ENCODE peak calls at places on chromosomes 3 and 15, in six cellular contexts. One of them, this sample, is unnamed.

GRCh38 chr3:170815340-170815739 is 54.7 kb downstream of the RPL22L1 start:
- DNase-seq in SK-N-MC: no peak
- DNase-seq in germinal center: no peak
- DNase-seq in spleen: no peak
- DNase-seq in Calu3: peak
- DNase-seq in astrocyte of the hippocampus: peak
- DNase-seq in this sample: no peak

GRCh38 chr3:157127831-157128767 is 31.8 kb downstream of the CCNL1 start:
- DNase-seq in SK-N-MC: no peak
- DNase-seq in astrocyte of the hippocampus: peak
- DNase-seq in germinal center: no peak
- DNase-seq in spleen: no peak
- DNase-seq in Calu3: peak
- DNase-seq in this sample: peak

GRCh38 chr15:89401636-89402252 is 67.1 kb upstream of the POLG start:
- DNase-seq in germinal center: no peak
- DNase-seq in astrocyte of the hippocampus: peak
- DNase-seq in Calu3: no peak
- DNase-seq in SK-N-MC: no peak
- DNase-seq in spleen: no peak
- DNase-seq in this sample: no peak

GRCh38 chr3:52798978-52799476 is 4.4 kb downstream of the ITIH3 start:
- DNase-seq in spleen: no peak
- DNase-seq in SK-N-MC: no peak
- DNase-seq in astrocyte of the hippocampus: no peak
- DNase-seq in Calu3: peak
- DNase-seq in germinal center: peak
- DNase-seq in this sample: no peak

GRCh38 chr15:63157891-63158431 is 684 bp upstream of the RPS27L start:
- DNase-seq in spleen: no peak
- DNase-seq in germinal center: peak
- DNase-seq in SK-N-MC: no peak
- DNase-seq in astrocyte of the hippocampus: peak
- DNase-seq in Calu3: peak
- DNase-seq in this sample: no peak

GRCh38 chr15:37095197-37095992 is 5.0 kb downstream of the MEIS2 start:
- DNase-seq in Calu3: no peak
- DNase-seq in SK-N-MC: no peak
- DNase-seq in germinal center: no peak
- DNase-seq in spleen: peak
- DNase-seq in astrocyte of the hippocampus: peak
- DNase-seq in this sample: peak

GRCh38 chr15:80404057-80404718 is at the start of gene ARNT2:
- DNase-seq in Calu3: peak
- DNase-seq in astrocyte of the hippocampus: peak
- DNase-seq in germinal center: peak
- DNase-seq in SK-N-MC: no peak
- DNase-seq in spleen: no peak
- DNase-seq in this sample: no peak

GRCh38 chr3:124407260-124407659 is 323.0 kb upstream of the UMPS start:
- DNase-seq in Calu3: no peak
- DNase-seq in SK-N-MC: no peak
- DNase-seq in spleen: no peak
- DNase-seq in astrocyte of the hippocampus: peak
- DNase-seq in germinal center: no peak
- DNase-seq in this sample: no peak

GRCh38 chr3:189787622-189788021 is 156.4 kb downstream of the TP63 start:
- DNase-seq in spleen: no peak
- DNase-seq in germinal center: no peak
- DNase-seq in Calu3: peak
- DNase-seq in SK-N-MC: no peak
- DNase-seq in astrocyte of the hippocampus: peak
- DNase-seq in this sample: no peak

GRCh38 chr15:95024388-95024787 is 793.0 kb downstream of the MCTP2 start:
- DNase-seq in spleen: no peak
- DNase-seq in Calu3: peak
- DNase-seq in astrocyte of the hippocampus: peak
- DNase-seq in germinal center: no peak
- DNase-seq in SK-N-MC: peak
- DNase-seq in this sample: no peak

GRCh38 chr3:105829229-105829628 is 39.6 kb downstream of the CBLB start:
- DNase-seq in Calu3: no peak
- DNase-seq in astrocyte of the hippocampus: no peak
- DNase-seq in germinal center: no peak
- DNase-seq in spleen: no peak
- DNase-seq in SK-N-MC: no peak
- DNase-seq in this sample: no peak

GRCh38 chr3:46090161-46090591 is 62.9 kb upstream of the XCR1 start:
- DNase-seq in SK-N-MC: no peak
- DNase-seq in spleen: no peak
- DNase-seq in Calu3: no peak
- DNase-seq in astrocyte of the hippocampus: no peak
- DNase-seq in germinal center: no peak
- DNase-seq in this sample: no peak

GRCh38 chr15:33846862-33847261 is 121.4 kb upstream of the CHRM5 start:
- DNase-seq in germinal center: no peak
- DNase-seq in SK-N-MC: no peak
- DNase-seq in spleen: no peak
- DNase-seq in Calu3: no peak
- DNase-seq in astrocyte of the hippocampus: no peak
- DNase-seq in this sample: no peak

GRCh38 chr15:83016906-83017305 is 5.5 kb upstream of the C15orf40 start:
- DNase-seq in SK-N-MC: no peak
- DNase-seq in spleen: no peak
- DNase-seq in Calu3: no peak
- DNase-seq in germinal center: no peak
- DNase-seq in astrocyte of the hippocampus: no peak
- DNase-seq in this sample: no peak

GRCh38 chr3:52456169-52456799 is 880 bp downstream of the NISCH start:
- DNase-seq in SK-N-MC: no peak
- DNase-seq in germinal center: no peak
- DNase-seq in astrocyte of the hippocampus: peak
- DNase-seq in spleen: peak
- DNase-seq in Calu3: no peak
- DNase-seq in this sample: no peak

GRCh38 chr3:171982829-171983228 is 56.5 kb upstream of the FNDC3B start:
- DNase-seq in spleen: no peak
- DNase-seq in germinal center: no peak
- DNase-seq in astrocyte of the hippocampus: peak
- DNase-seq in Calu3: no peak
- DNase-seq in SK-N-MC: no peak
- DNase-seq in this sample: no peak

GRCh38 chr3:120791958-120792357 is 49.4 kb downstream of the GTF2E1 start:
- DNase-seq in astrocyte of the hippocampus: peak
- DNase-seq in spleen: no peak
- DNase-seq in germinal center: no peak
- DNase-seq in SK-N-MC: no peak
- DNase-seq in Calu3: no peak
- DNase-seq in this sample: no peak

GRCh38 chr3:69172058-69172457 is 49.7 kb upstream of the LMOD3 start:
- DNase-seq in SK-N-MC: no peak
- DNase-seq in germinal center: no peak
- DNase-seq in Calu3: no peak
- DNase-seq in spleen: no peak
- DNase-seq in astrocyte of the hippocampus: no peak
- DNase-seq in this sample: no peak

GRCh38 chr3:197846491-197846890 is 55.4 kb downstream of the LRCH3 start:
- DNase-seq in spleen: no peak
- DNase-seq in SK-N-MC: no peak
- DNase-seq in germinal center: no peak
- DNase-seq in astrocyte of the hippocampus: no peak
- DNase-seq in Calu3: no peak
- DNase-seq in this sample: no peak

GRCh38 chr15:70717237-70717793 is 46.0 kb downstream of the UACA start:
- DNase-seq in germinal center: no peak
- DNase-seq in astrocyte of the hippocampus: no peak
- DNase-seq in spleen: no peak
- DNase-seq in Calu3: no peak
- DNase-seq in SK-N-MC: no peak
- DNase-seq in this sample: no peak

GRCh38 chr3:59321881-59322540 is 272.2 kb upstream of the CFAP20DC start:
- DNase-seq in SK-N-MC: no peak
- DNase-seq in astrocyte of the hippocampus: peak
- DNase-seq in spleen: no peak
- DNase-seq in Calu3: no peak
- DNase-seq in germinal center: no peak
- DNase-seq in this sample: no peak

GRCh38 chr3:38544926-38545325 is 48.8 kb downstream of the EXOG start:
- DNase-seq in astrocyte of the hippocampus: no peak
- DNase-seq in SK-N-MC: no peak
- DNase-seq in germinal center: no peak
- DNase-seq in spleen: peak
- DNase-seq in Calu3: no peak
- DNase-seq in this sample: no peak

GRCh38 chr15:59294574-59294960 is 78.1 kb downstream of the MYO1E start:
- DNase-seq in astrocyte of the hippocampus: no peak
- DNase-seq in SK-N-MC: no peak
- DNase-seq in Calu3: no peak
- DNase-seq in spleen: no peak
- DNase-seq in germinal center: no peak
- DNase-seq in this sample: no peak

GRCh38 chr3:61901986-61902385 is 340.6 kb downstream of the PTPRG start:
- DNase-seq in astrocyte of the hippocampus: no peak
- DNase-seq in SK-N-MC: no peak
- DNase-seq in Calu3: no peak
- DNase-seq in germinal center: no peak
- DNase-seq in spleen: no peak
- DNase-seq in this sample: no peak

GRCh38 chr3:63429905-63430304 is 151.8 kb downstream of the SYNPR start:
- DNase-seq in Calu3: no peak
- DNase-seq in SK-N-MC: no peak
- DNase-seq in astrocyte of the hippocampus: peak
- DNase-seq in germinal center: no peak
- DNase-seq in spleen: no peak
- DNase-seq in this sample: no peak

GRCh38 chr3:16509721-16510619 is 3.5 kb downstream of the RFTN1 start:
- DNase-seq in germinal center: peak
- DNase-seq in spleen: no peak
- DNase-seq in Calu3: no peak
- DNase-seq in SK-N-MC: no peak
- DNase-seq in astrocyte of the hippocampus: no peak
- DNase-seq in this sample: no peak

GRCh38 chr3:146130881-146131371 is 30.1 kb downstream of the PLOD2 start:
- DNase-seq in SK-N-MC: no peak
- DNase-seq in germinal center: no peak
- DNase-seq in spleen: no peak
- DNase-seq in astrocyte of the hippocampus: no peak
- DNase-seq in Calu3: no peak
- DNase-seq in this sample: no peak

GRCh38 chr3:113104746-113105479 is 106.4 kb upstream of the BOC start:
- DNase-seq in germinal center: no peak
- DNase-seq in spleen: no peak
- DNase-seq in Calu3: no peak
- DNase-seq in astrocyte of the hippocampus: peak
- DNase-seq in SK-N-MC: no peak
- DNase-seq in this sample: no peak

GRCh38 chr15:33988384-33988783 is 20.1 kb downstream of the CHRM5 start:
- DNase-seq in spleen: no peak
- DNase-seq in germinal center: no peak
- DNase-seq in SK-N-MC: no peak
- DNase-seq in astrocyte of the hippocampus: peak
- DNase-seq in Calu3: no peak
- DNase-seq in this sample: no peak

GRCh38 chr3:143081844-143082778 is 37.5 kb upstream of the CHST2 start:
- DNase-seq in SK-N-MC: no peak
- DNase-seq in astrocyte of the hippocampus: no peak
- DNase-seq in germinal center: peak
- DNase-seq in spleen: no peak
- DNase-seq in Calu3: no peak
- DNase-seq in this sample: no peak

GRCh38 chr3:118641608-118642007 is 393.0 kb downstream of the IGSF11 start:
- DNase-seq in Calu3: peak
- DNase-seq in spleen: no peak
- DNase-seq in germinal center: no peak
- DNase-seq in astrocyte of the hippocampus: peak
- DNase-seq in SK-N-MC: no peak
- DNase-seq in this sample: no peak

GRCh38 chr15:70181626-70182255 is 84.0 kb upstream of the TLE3 start:
- DNase-seq in Calu3: no peak
- DNase-seq in spleen: peak
- DNase-seq in SK-N-MC: no peak
- DNase-seq in astrocyte of the hippocampus: no peak
- DNase-seq in germinal center: no peak
- DNase-seq in this sample: no peak

GRCh38 chr3:188049890-188050530 is 103.9 kb upstream of the LPP start:
- DNase-seq in Calu3: no peak
- DNase-seq in germinal center: peak
- DNase-seq in spleen: no peak
- DNase-seq in astrocyte of the hippocampus: no peak
- DNase-seq in SK-N-MC: no peak
- DNase-seq in this sample: no peak

GRCh38 chr15:60093273-60094067 is 89.4 kb downstream of the FOXB1 start:
- DNase-seq in germinal center: no peak
- DNase-seq in Calu3: no peak
- DNase-seq in astrocyte of the hippocampus: peak
- DNase-seq in SK-N-MC: no peak
- DNase-seq in spleen: no peak
- DNase-seq in this sample: no peak

GRCh38 chr3:70342149-70342548 is 29.7 kb upstream of the MDFIC2 start:
- DNase-seq in SK-N-MC: no peak
- DNase-seq in germinal center: no peak
- DNase-seq in Calu3: no peak
- DNase-seq in astrocyte of the hippocampus: no peak
- DNase-seq in spleen: no peak
- DNase-seq in this sample: no peak

GRCh38 chr3:16587703-16588070 is 17.5 kb downstream of the DAZL start:
- DNase-seq in SK-N-MC: no peak
- DNase-seq in spleen: no peak
- DNase-seq in germinal center: no peak
- DNase-seq in astrocyte of the hippocampus: no peak
- DNase-seq in Calu3: no peak
- DNase-seq in this sample: no peak

GRCh38 chr15:98842192-98842972 is 165.2 kb downstream of the PGPEP1L start:
- DNase-seq in spleen: no peak
- DNase-seq in Calu3: no peak
- DNase-seq in SK-N-MC: no peak
- DNase-seq in astrocyte of the hippocampus: peak
- DNase-seq in germinal center: no peak
- DNase-seq in this sample: no peak

GRCh38 chr3:94249491-94250079 is 186.7 kb downstream of the NSUN3 start:
- DNase-seq in germinal center: peak
- DNase-seq in SK-N-MC: no peak
- DNase-seq in Calu3: peak
- DNase-seq in astrocyte of the hippocampus: peak
- DNase-seq in spleen: peak
- DNase-seq in this sample: peak

GRCh38 chr3:157501863-157502262 is 1.4 kb downstream of the VEPH1 start:
- DNase-seq in Calu3: no peak
- DNase-seq in spleen: no peak
- DNase-seq in germinal center: no peak
- DNase-seq in SK-N-MC: no peak
- DNase-seq in astrocyte of the hippocampus: peak
- DNase-seq in this sample: no peak

This sample was measured in posterior vena cava.